ENCODE peak calls at places on chromosomes 4 and X, in six cellular contexts. S, A, N, Q, G and L are unnamed samples.

GRCh38 chr4:75484195-75484594 is 30.0 kb downstream of the RCHY1 start:
- DNase-seq in S (no peak), A (no peak), N (no peak), Q (no peak), G (no peak), L (no peak)

GRCh38 chr4:54318904-54319303 is 89.8 kb downstream of the PDGFRA start:
- DNase-seq in S (no peak), A (no peak), N (peak; percentile 22), Q (no peak), G (peak; percentile 7), L (no peak)

GRCh38 chr4:8940792-8941491 is 69.3 kb upstream of the HMX1 start:
- DNase-seq in S (no peak), A (no peak), N (no peak), Q (no peak), G (no peak), L (no peak)

GRCh38 chr4:68927165-68927564 is 24.4 kb downstream of the UGT2A3 start:
- DNase-seq in S (no peak), A (no peak), N (no peak), Q (no peak), G (no peak), L (no peak)

GRCh38 chrX:154717824-154718223 is 33.1 kb downstream of the GAB3 start:
- DNase-seq in S (peak; percentile 23), A (no peak), N (peak; percentile 78), Q (no peak), G (no peak), L (no peak)

GRCh38 chr4:78059524-78059889 is 2.4 kb downstream of the FRAS1 start:
- DNase-seq in S (no peak), A (peak; percentile 85), N (peak; percentile 64), Q (no peak), G (peak; percentile 63), L (no peak)

GRCh38 chr4:76892601-76893000 is 5.3 kb downstream of the SOWAHB start:
- DNase-seq in S (no peak), A (no peak), N (peak; percentile 65), Q (no peak), G (no peak), L (no peak)

GRCh38 chr4:157220026-157220881 is at the start of gene GRIA2:
- DNase-seq in S (no peak), A (peak; percentile 39), N (peak; percentile 53), Q (peak; percentile 91), G (peak; percentile 18), L (peak; percentile 25)

GRCh38 chr4:89438102-89438831 is 130.7 kb upstream of the GPRIN3 start:
- DNase-seq in S (peak; percentile 21), A (no peak), N (no peak), Q (no peak), G (no peak), L (peak; percentile 27)

GRCh38 chr4:55346851-55347255 is 811 bp downstream of the SRD5A3 start:
- DNase-seq in S (no peak), A (peak; percentile 40), N (no peak), Q (no peak), G (no peak), L (no peak)

GRCh38 chrX:74579597-74580209 is 34.7 kb downstream of the RLIM start:
- DNase-seq in S (no peak), A (no peak), N (peak; percentile 7), Q (no peak), G (no peak), L (no peak)

GRCh38 chrX:11151799-11152591 is 40.9 kb downstream of the HCCS start:
- DNase-seq in S (no peak), A (no peak), N (no peak), Q (no peak), G (no peak), L (no peak)

GRCh38 chr4:41319553-41319952 is 62.8 kb downstream of the UCHL1 start:
- DNase-seq in S (no peak), A (no peak), N (peak; percentile 12), Q (no peak), G (no peak), L (no peak)

GRCh38 chr4:16250665-16251365 is 24.5 kb upstream of the TAPT1 start:
- DNase-seq in S (no peak), A (no peak), N (peak; percentile 75), Q (no peak), G (no peak), L (no peak)

GRCh38 chr4:6556263-6556662 is 18.7 kb upstream of the MAN2B2 start:
- DNase-seq in S (no peak), A (no peak), N (no peak), Q (no peak), G (no peak), L (no peak)

GRCh38 chrX:107712231-107713204 is 63.1 kb downstream of the TSC22D3 start:
- DNase-seq in S (peak; percentile 31), A (no peak), N (peak; percentile 52), Q (no peak), G (no peak), L (no peak)

GRCh38 chr4:183721207-183722081 is 62.4 kb downstream of the TRAPPC11 start:
- DNase-seq in S (no peak), A (no peak), N (peak; percentile 6), Q (no peak), G (no peak), L (peak; percentile 21)

GRCh38 chr4:94304365-94304971 is 38.2 kb downstream of the HPGDS start:
- DNase-seq in S (no peak), A (peak; percentile 1), N (no peak), Q (no peak), G (no peak), L (no peak)

GRCh38 chr4:102627831-102628523 is 126.8 kb downstream of the NFKB1 start:
- DNase-seq in S (no peak), A (no peak), N (peak; percentile 83), Q (no peak), G (no peak), L (no peak)

GRCh38 chr4:57091657-57092162 is 18.5 kb downstream of the IGFBP7 start:
- DNase-seq in S (no peak), A (no peak), N (no peak), Q (no peak), G (no peak), L (no peak)

GRCh38 chr4:127251423-127251822 is 381.3 kb upstream of the INTU start:
- DNase-seq in S (no peak), A (no peak), N (peak; percentile 49), Q (no peak), G (peak; percentile 28), L (no peak)